ENCODE peak calls at places on chromosomes 13 and 19, in nine cellular contexts. I is BJ, K is osteoblast, R is ovary, A is heart right ventricle, P is PC-3, W is RWPE2, C is AG10803, O is foreskin fibroblast. S is an unnamed sample.

GRCh38 chr13:43783820-43784219 is 3.0 kb downstream of the ENOX1 start:
- DNase-seq in W (no peak), O (peak; percentile 48), A (peak; percentile 12), R (no peak), C (peak; percentile 61), I (no peak), P (peak; percentile 42), K (peak; percentile 41), S (no peak)

GRCh38 chr13:113915786-113916329 is 52.0 kb upstream of the GAS6 start:
- DNase-seq in R (no peak), O (no peak), W (no peak), C (no peak), I (no peak), A (no peak), P (no peak), K (no peak), S (no peak)

GRCh38 chr13:35984776-35985453 is 146.3 kb downstream of the DCLK1 start:
- DNase-seq in W (no peak), C (no peak), A (no peak), R (no peak), O (no peak), I (no peak), P (no peak), K (no peak), S (no peak)

GRCh38 chr13:63420685-63421084 is 2005.0 kb upstream of the PCDH20 start:
- DNase-seq in P (no peak), W (no peak), O (no peak), C (no peak), K (no peak), I (no peak), A (no peak), R (no peak), S (no peak)

GRCh38 chr19:7831452-7831851 is 1.4 kb downstream of the EVI5L start:
- DNase-seq in O (peak; percentile 59), C (peak; percentile 46), A (no peak), R (no peak), P (peak; percentile 76), W (no peak), K (peak; percentile 97), I (no peak), S (no peak)

GRCh38 chr19:7187605-7188339 is 106.4 kb downstream of the INSR start:
- DNase-seq in I (no peak), O (no peak), K (no peak), R (no peak), W (no peak), A (no peak), C (no peak), P (no peak), S (no peak)

GRCh38 chr19:1027020-1027952 is 878 bp downstream of the CNN2 start:
- DNase-seq in C (no peak), O (peak; percentile 65), P (no peak), A (no peak), W (no peak), R (no peak), K (peak; percentile 93), I (no peak), S (no peak)

GRCh38 chr19:8214802-8215201 is 5.6 kb downstream of the CERS4 start:
- DNase-seq in P (no peak), C (no peak), I (no peak), A (no peak), W (no peak), O (no peak), R (peak; percentile 51), K (peak; percentile 45), S (no peak)

GRCh38 chr13:25203256-25203794 is 31.2 kb upstream of the AMER2 start:
- DNase-seq in R (no peak), W (no peak), I (no peak), C (no peak), O (no peak), A (no peak), P (no peak), K (peak; percentile 79), S (no peak)

GRCh38 chr19:13796301-13797057 is 1.2 kb downstream of the ZSWIM4 start:
- DNase-seq in C (peak; percentile 95), R (peak; percentile 67), P (peak; percentile 97), K (peak; percentile 98), O (peak; percentile 97), W (peak; percentile 92), I (peak; percentile 87), A (peak; percentile 84), S (peak; percentile 91)

GRCh38 chr19:4229179-4229931 is at the start of gene EBI3:
- DNase-seq in C (no peak), A (no peak), P (no peak), K (peak; percentile 78), O (peak; percentile 66), R (no peak), I (no peak), W (no peak), S (no peak)

GRCh38 chr13:112124100-112124499 is 57.2 kb downstream of the SOX1 start:
- DNase-seq in O (no peak), R (no peak), P (no peak), W (no peak), K (no peak), C (no peak), A (no peak), I (no peak), S (no peak)

GRCh38 chr13:31674056-31674455 is 65.3 kb upstream of the RXFP2 start:
- DNase-seq in I (no peak), C (peak; percentile 77), A (no peak), W (no peak), P (no peak), R (no peak), K (peak; percentile 38), O (peak; percentile 59), S (peak; percentile 14)

GRCh38 chr13:112933649-112934048 is 35.4 kb upstream of the MCF2L start:
- DNase-seq in W (no peak), A (no peak), K (no peak), R (no peak), O (no peak), C (no peak), I (no peak), P (no peak), S (no peak)

GRCh38 chr19:35146746-35147466 is 3.9 kb downstream of the FXYD7 start:
- DNase-seq in K (peak; percentile 83), C (no peak), A (no peak), P (no peak), I (no peak), O (no peak), W (no peak), R (no peak), S (no peak)

GRCh38 chr19:35153701-35154534 is 617 bp upstream of the FXYD5 start:
- DNase-seq in R (no peak), I (no peak), P (peak; percentile 58), A (no peak), O (peak; percentile 72), W (no peak), C (peak; percentile 33), K (peak; percentile 90), S (no peak)

GRCh38 chr19:35151273-35152065 is 3.1 kb upstream of the FXYD5 start:
- DNase-seq in I (no peak), R (no peak), W (no peak), P (no peak), C (no peak), K (peak; percentile 46), A (no peak), O (no peak), S (no peak)

GRCh38 chr19:35149463-35149862 is 5.1 kb upstream of the FXYD5 start:
- DNase-seq in R (no peak), O (peak; percentile 25), I (no peak), A (no peak), C (no peak), W (no peak), P (no peak), K (peak; percentile 50), S (no peak)

GRCh38 chr19:35150445-35150844 is 4.1 kb upstream of the FXYD5 start:
- DNase-seq in I (no peak), W (no peak), K (no peak), P (no peak), R (no peak), O (no peak), A (no peak), C (no peak), S (no peak)
- H3K4me3 ChIP-seq in I (no peak overlapping the region), W (no peak overlapping the region), K (no peak overlapping the region), P (no peak overlapping the region), R (no peak overlapping the region), O (no peak overlapping the region), A (no peak overlapping the region), C (no peak overlapping the region), S (no peak overlapping the region)

GRCh38 chr19:42497492-42498226 is 30.6 kb downstream of the CEACAM1 start:
- DNase-seq in O (no peak), W (no peak), P (no peak), A (no peak), K (no peak), I (no peak), R (no peak), C (no peak), S (no peak)
- TF ChIP-seq CTCF in O (no peak), W (no peak), P (no peak), A (no peak), K (no peak), I (no peak), R (no peak), C (no peak), S (no peak)

GRCh38 chr19:42132851-42133528 is 744 bp upstream of the POU2F2 start:
- DNase-seq in P (peak; percentile 71), O (peak; percentile 81), R (peak; percentile 76), W (no peak), I (no peak), A (peak; percentile 32), K (peak; percentile 96), C (peak; percentile 41), S (no peak)
- H3K4me3 ChIP-seq in P (peak overlapping the region; percentile 66), O (peak overlapping the region; percentile 67), R (no peak overlapping the region), W (no peak overlapping the region), I (peak overlapping the region; percentile 33), A (peak overlapping the region; percentile 40), K (peak overlapping the region; percentile 65), C (peak overlapping the region; percentile 67), S (peak overlapping the region; percentile 39)

GRCh38 chr13:37070145-37070695 is 10.7 kb upstream of the SUPT20H start:
- DNase-seq in C (no peak), R (no peak), W (no peak), I (no peak), A (no peak), K (no peak), P (no peak), O (no peak), S (no peak)

GRCh38 chr13:37069597-37070103 is 10.2 kb upstream of the SUPT20H start:
- DNase-seq in R (no peak), W (no peak), O (no peak), I (no peak), A (no peak), K (no peak), C (no peak), P (no peak), S (no peak)

GRCh38 chr13:37067874-37068273 is 8.4 kb upstream of the SUPT20H start:
- DNase-seq in A (no peak), W (no peak), O (no peak), I (no peak), C (no peak), R (no peak), P (no peak), K (no peak), S (no peak)

GRCh38 chr13:37070956-37071355 is 11.5 kb upstream of the SUPT20H start:
- DNase-seq in P (no peak), W (no peak), C (peak; percentile 55), A (no peak), R (no peak), I (no peak), O (no peak), K (no peak), S (no peak)

DNA sequence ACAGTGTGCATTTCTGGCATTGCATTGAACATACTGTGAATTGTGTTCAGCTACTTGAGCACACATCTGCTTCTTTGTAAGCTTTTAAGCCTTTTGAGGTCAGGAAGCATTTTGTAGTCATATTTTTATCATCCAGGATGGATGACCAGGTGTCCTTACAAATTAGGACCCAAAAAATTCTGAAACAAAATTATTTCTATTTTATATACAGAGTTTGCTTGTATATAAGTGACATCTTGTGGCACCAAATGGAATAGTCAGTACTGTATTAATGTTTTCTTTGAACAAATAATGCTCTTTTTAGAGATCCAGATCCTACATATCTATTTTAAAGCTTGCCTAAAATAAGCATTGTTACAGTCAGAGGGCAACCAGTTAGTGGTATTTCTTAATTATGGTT is 9.5 kb upstream of the SUPT20H start:
- DNase-seq in O (peak; percentile 37), W (no peak), K (no peak), P (peak; percentile 25), C (peak; percentile 17), I (no peak), A (no peak), R (no peak), S (no peak)
- TF ChIP-seq CTCF in O (peak; percentile 7), W (peak; percentile 49), K (peak; percentile 56), P (peak; percentile 46), C (peak; percentile 45), I (no peak), A (no peak), R (no peak), S (peak; percentile 13)